ENCODE peak calls at places on chromosomes 11 and 22, in seven cellular contexts. A is stomach, G is body of pancreas, E is MM.1S, R is osteoblast, Z is neural progenitor cell, Q is RWPE1. C is an unnamed sample.

GRCh38 chr22:19868773-19869471 is 14.2 kb upstream of the GNB1L start:
- DNase-seq in A (no peak), G (peak; percentile 36), E (no peak), R (peak; percentile 60), Z (no peak), Q (no peak), C (no peak)

GRCh38 chr11:61555051-61555969 is 25.6 kb downstream of the SYT7 start:
- DNase-seq in A (no peak), G (no peak), E (no peak), R (no peak), Z (peak; percentile 88), Q (no peak), C (no peak)

GRCh38 chr11:8089791-8090510 is 8.9 kb downstream of the TUB start:
- DNase-seq in A (no peak), G (no peak), E (no peak), R (no peak), Z (no peak), Q (no peak), C (no peak)

GRCh38 chr11:83035070-83035854 is 36.4 kb downstream of the RAB30 start:
- DNase-seq in A (no peak), G (no peak), E (no peak), R (no peak), Z (no peak), Q (no peak), C (no peak)

GRCh38 chr11:108571001-108571400 is 22.6 kb downstream of the EXPH5 start:
- DNase-seq in A (no peak), G (no peak), E (no peak), R (no peak), Z (no peak), Q (peak; percentile 30), C (no peak)

GRCh38 chr11:14537134-14537599 is 17.0 kb upstream of the PSMA1 start:
- DNase-seq in A (no peak), G (no peak), E (peak; percentile 61), R (peak; percentile 84), Z (peak; percentile 50), Q (peak; percentile 48), C (peak; percentile 37)

GRCh38 chr11:28616160-28616559 is 508.0 kb downstream of the METTL15 start:
- DNase-seq in A (no peak), G (no peak), E (no peak), R (no peak), Z (no peak), Q (no peak), C (no peak)

GRCh38 chr11:75492181-75492820 is 33.4 kb downstream of the GDPD5 start:
- DNase-seq in A (peak; percentile 27), G (no peak), E (no peak), R (peak; percentile 59), Z (no peak), Q (peak; percentile 38), C (peak; percentile 49)

GRCh38 chr22:49735411-49736311 is 92.0 kb downstream of the BRD1 start:
- DNase-seq in A (peak; percentile 23), G (no peak), E (peak; percentile 46), R (no peak), Z (peak; percentile 88), Q (peak; percentile 25), C (no peak)

GRCh38 chr11:97019754-97020153 is 629.9 kb downstream of the JRKL start:
- DNase-seq in A (no peak), G (no peak), E (no peak), R (no peak), Z (no peak), Q (no peak), C (no peak)

GRCh38 chr11:126109941-126110731 is 47.5 kb upstream of the CDON start:
- DNase-seq in A (no peak), G (no peak), E (no peak), R (peak; percentile 94), Z (no peak), Q (no peak), C (no peak)

GRCh38 chr11:57163160-57163868 is 18.4 kb upstream of the LRRC55 start:
- DNase-seq in A (no peak), G (no peak), E (no peak), R (no peak), Z (no peak), Q (no peak), C (no peak)

GRCh38 chr11:6646040-6646439 is 9.6 kb downstream of the DCHS1 start:
- DNase-seq in A (no peak), G (no peak), E (no peak), R (peak; percentile 95), Z (no peak), Q (no peak), C (no peak)
- H3K27ac ChIP-seq in A (no peak overlapping the region), G (no peak overlapping the region), E (no peak overlapping the region), R (no peak overlapping the region), Z (no peak overlapping the region), Q (no peak overlapping the region), C (no peak overlapping the region)

DNA sequence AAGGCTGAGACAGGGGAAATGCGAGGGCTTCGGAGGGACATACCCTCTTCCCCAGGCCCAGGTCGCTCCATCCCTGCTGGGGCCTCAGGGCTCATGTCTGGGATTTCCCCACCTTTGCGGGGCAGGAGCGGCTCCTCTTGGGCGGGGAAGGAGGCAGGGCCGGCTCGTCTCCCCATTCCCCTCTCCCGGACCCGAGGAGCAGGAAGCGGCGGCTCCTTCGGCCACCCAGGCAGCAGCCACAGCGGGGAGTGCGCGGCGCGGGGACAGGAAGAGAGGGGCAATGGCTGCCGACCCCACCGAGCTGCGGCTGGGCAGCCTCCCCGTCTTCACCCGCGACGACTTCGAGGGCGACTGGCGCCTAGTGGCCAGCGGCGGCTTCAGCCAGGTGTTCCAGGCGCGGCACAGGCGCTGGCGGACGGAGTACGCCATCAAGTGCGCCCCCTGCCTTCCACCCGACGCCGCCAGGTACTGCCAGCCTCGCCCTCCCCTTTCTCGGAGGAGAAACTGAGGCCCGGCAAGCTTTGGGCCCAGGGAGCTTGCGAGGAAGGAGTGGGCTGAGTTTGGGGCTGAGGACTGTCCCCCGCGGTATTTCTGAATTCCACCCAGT is at the start of gene ANKK1:
- DNase-seq in A (no peak), G (peak; percentile 31), E (no peak), R (peak; percentile 32), Z (peak; percentile 74), Q (no peak), C (no peak)
- TF ChIP-seq CTCF in A (no peak), G (peak; percentile 36), E (no peak), R (no peak), Z (peak; percentile 62), Q (no peak), C (no peak)

GRCh38 chr11:67250059-67251043 is 15.9 kb upstream of the GRK2 start:
- DNase-seq in A (no peak), G (no peak), E (no peak), R (no peak), Z (no peak), Q (no peak), C (no peak)

GRCh38 chr11:67254768-67255167 is 11.5 kb upstream of the GRK2 start:
- DNase-seq in A (no peak), G (no peak), E (peak; percentile 3), R (peak; percentile 18), Z (no peak), Q (no peak), C (no peak)

GRCh38 chr11:67253872-67254624 is 12.2 kb upstream of the GRK2 start:
- DNase-seq in A (no peak), G (no peak), E (no peak), R (peak; percentile 70), Z (no peak), Q (no peak), C (no peak)

GRCh38 chr11:67251841-67252240 is 14.4 kb upstream of the GRK2 start:
- DNase-seq in A (no peak), G (no peak), E (no peak), R (no peak), Z (no peak), Q (no peak), C (no peak)

DNA sequence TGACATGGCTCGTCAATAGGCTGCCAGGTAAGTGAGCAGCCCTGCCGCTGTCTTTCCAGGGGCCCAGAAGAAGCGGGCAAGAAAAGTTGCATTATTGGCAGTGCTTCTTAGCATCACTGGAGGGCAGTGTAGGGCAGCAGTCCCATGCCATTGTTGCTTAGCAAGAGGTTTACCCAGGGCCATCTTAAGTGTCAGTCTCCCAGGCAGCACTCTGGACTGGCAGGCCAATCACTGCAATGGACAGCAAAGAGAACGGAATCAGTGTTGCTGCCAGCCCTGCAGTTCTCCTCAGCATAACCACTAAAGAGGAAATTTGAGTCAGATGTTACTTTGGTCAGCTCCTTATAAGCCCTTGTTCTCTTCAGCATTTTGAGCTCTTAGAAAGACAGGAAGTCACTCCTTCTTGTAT is 13.4 kb upstream of the GRK2 start:
- DNase-seq in A (no peak), G (no peak), E (peak; percentile 53), R (no peak), Z (peak; percentile 63), Q (no peak), C (no peak)
- H3K27ac ChIP-seq in A (no peak overlapping the region), G (no peak overlapping the region), E (no peak overlapping the region), R (peak overlapping the region; percentile 36), Z (no peak overlapping the region), Q (peak overlapping the region; percentile 40), C (no peak overlapping the region)

DNA sequence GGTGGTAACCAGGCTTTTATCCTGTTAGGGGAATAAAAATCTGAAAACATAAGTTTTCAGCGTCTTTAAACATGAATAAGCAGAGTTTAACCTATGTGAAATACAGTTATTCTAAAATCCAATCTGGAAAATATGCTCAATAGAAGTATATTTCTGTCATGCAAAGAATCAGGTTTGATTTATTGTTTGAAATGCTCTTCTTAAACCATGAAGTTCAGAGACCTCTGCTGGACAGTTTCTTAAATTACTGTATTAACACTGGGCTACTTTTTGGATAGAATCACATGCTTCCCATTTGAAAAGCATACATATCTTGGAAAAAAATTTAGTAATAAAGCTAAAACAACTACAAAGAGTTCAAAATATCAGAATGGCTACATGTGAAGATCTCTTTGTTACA is 25.4 kb downstream of the APIP start:
- DNase-seq in A (no peak), G (no peak), E (peak; percentile 69), R (peak; percentile 51), Z (peak; percentile 59), Q (peak; percentile 34), C (no peak)
- TF ChIP-seq CTCF in A (no peak), G (peak; percentile 45), E (peak; percentile 54), R (peak; percentile 56), Z (peak; percentile 58), Q (peak; percentile 39), C (peak; percentile 22)

GRCh38 chr11:93526058-93526633 is 17.0 kb downstream of the SMCO4 start:
- DNase-seq in A (no peak), G (no peak), E (no peak), R (no peak), Z (no peak), Q (no peak), C (no peak)
- H3K27ac ChIP-seq in A (no peak overlapping the region), G (peak overlapping the region; percentile 16), E (no peak overlapping the region), R (peak overlapping the region; percentile 10), Z (no peak overlapping the region), Q (no peak overlapping the region), C (no peak overlapping the region)